ENCODE peak calls at places on chromosomes 2 and 18, in ten cellular contexts. S is psoas muscle; A is tibial artery; J is right lobe of liver; C is ascending aorta; Q is A549; O is thoracic aorta; D is heart right ventricle; K is naive thymus-derived CD4-positive, alpha-beta T cell; G is choroid plexus epithelial cell. U is an unnamed sample.

GRCh38 chr2:173990970-173991819 is 26.0 kb upstream of the SP3 start:
- DNase-seq in S (peak), Q (no peak), J (peak), D (peak), K (no peak), A (peak), G (peak), C (peak), O (no peak), U (no peak)

GRCh38 chr2:236352761-236353593 is 88.8 kb upstream of the ASB18 start:
- DNase-seq in D (no peak), C (no peak), O (no peak), Q (peak), G (peak), S (no peak), J (no peak), A (no peak), K (peak), U (peak)

GRCh38 chr2:133787207-133787606 is 218.9 kb upstream of the NCKAP5 start:
- DNase-seq in Q (no peak), O (no peak), A (no peak), J (no peak), G (peak), D (no peak), K (no peak), C (no peak), S (no peak), U (no peak)

GRCh38 chr2:88066543-88066942 is 1.1 kb upstream of the SMYD1 start:
- DNase-seq in S (no peak), O (no peak), C (no peak), D (no peak), A (no peak), G (no peak), Q (no peak), K (no peak), J (no peak), U (no peak)

GRCh38 chr2:26653207-26654060 is 12.3 kb upstream of the CIB4 start:
- DNase-seq in A (peak), G (no peak), K (no peak), Q (no peak), S (no peak), C (peak), D (no peak), O (no peak), J (no peak), U (no peak)

GRCh38 chr18:13220326-13220991 is 1.9 kb downstream of the LDLRAD4 start:
- DNase-seq in C (no peak), G (no peak), K (peak), J (no peak), A (peak), Q (no peak), S (no peak), D (peak), O (no peak), U (no peak)

GRCh38 chr18:67421666-67422065 is 94.9 kb downstream of the DSEL start:
- DNase-seq in O (no peak), S (no peak), J (no peak), D (no peak), A (no peak), C (no peak), G (peak), K (no peak), Q (no peak), U (no peak)

GRCh38 chr2:234852941-234853340 is 98.9 kb upstream of the SH3BP4 start:
- DNase-seq in S (no peak), C (no peak), D (no peak), Q (no peak), K (no peak), G (no peak), O (no peak), J (no peak), A (no peak), U (no peak)

GRCh38 chr2:218855305-218856167 is 4.1 kb upstream of the WNT6 start:
- DNase-seq in K (no peak), J (no peak), G (no peak), S (no peak), Q (no peak), O (no peak), A (peak), C (no peak), D (no peak), U (no peak)

GRCh38 chr2:33525666-33526065 is 49.2 kb downstream of the RASGRP3 start:
- DNase-seq in G (no peak), J (no peak), C (no peak), S (no peak), O (no peak), K (no peak), D (no peak), Q (no peak), A (no peak), U (no peak)

GRCh38 chr2:145792745-145793144 is 1272.8 kb upstream of the ZEB2 start:
- DNase-seq in A (no peak), S (no peak), J (no peak), C (no peak), Q (no peak), D (no peak), G (no peak), K (no peak), O (no peak), U (no peak)

DNA sequence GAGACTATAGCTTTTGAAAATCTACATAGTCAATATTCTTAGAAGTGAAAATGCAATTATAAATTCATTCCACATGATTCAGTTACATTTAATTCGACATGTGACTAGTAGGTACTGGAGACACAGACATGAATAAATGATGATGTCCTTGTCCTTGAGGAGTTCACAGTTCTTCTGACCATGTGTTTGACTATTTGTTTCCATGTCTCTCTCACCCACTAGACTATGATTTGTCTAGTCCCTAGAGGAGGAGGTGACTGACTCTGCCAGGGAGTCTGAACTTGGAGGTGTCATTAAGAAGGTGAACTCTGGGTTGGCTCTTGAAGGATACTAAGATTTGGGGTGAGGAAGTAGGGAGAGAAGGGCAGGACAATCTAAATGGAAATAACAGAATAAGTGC is 20.7 kb upstream of the UGP2 start:
- DNase-seq in D (no peak), C (no peak), K (no peak), Q (no peak), O (no peak), G (no peak), J (no peak), S (no peak), A (no peak), U (no peak)
- H3K4me3 ChIP-seq in D (no peak), C (no peak), K (no peak), Q (no peak), O (no peak), G (no peak), J (no peak), S (no peak), A (no peak), U (no peak)

DNA sequence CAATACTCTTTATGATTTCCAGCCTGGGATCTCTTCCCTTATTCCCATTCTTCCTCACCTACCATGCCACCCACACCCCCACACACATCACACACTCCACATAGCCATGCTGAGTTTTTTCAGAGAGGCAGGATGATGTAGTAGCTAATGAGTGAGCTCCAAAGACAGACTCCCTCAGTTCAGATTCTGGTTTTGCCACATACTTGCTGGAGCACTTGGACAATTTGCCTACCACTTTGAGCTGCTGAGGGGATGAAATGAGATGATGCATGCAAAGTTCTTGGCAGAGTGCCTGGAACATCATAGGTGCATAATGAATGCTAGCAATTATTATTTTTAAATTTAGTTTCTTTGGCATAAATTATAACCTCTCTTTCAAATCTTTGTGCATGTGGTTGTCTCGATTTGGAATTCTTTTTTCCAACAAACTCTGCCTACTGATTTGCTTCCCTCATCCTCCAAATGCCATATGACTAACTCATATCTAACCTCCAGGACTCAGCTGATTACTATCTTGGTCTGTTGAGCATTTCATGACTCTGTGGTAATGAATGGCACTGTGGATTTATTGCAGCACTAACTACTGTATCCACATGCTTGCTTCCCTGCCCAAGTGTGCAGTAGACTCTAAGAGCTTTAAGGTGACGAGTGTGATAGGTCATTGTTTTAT is 99.2 kb downstream of the TACR1 start:
- DNase-seq in A (no peak), C (no peak), O (no peak), Q (peak), J (no peak), S (no peak), K (no peak), G (peak), D (no peak), U (no peak)
- H3K4me3 ChIP-seq in A (no peak), C (no peak), O (no peak), Q (no peak), J (no peak), S (no peak), K (no peak), G (no peak), D (no peak), U (no peak)

DNA sequence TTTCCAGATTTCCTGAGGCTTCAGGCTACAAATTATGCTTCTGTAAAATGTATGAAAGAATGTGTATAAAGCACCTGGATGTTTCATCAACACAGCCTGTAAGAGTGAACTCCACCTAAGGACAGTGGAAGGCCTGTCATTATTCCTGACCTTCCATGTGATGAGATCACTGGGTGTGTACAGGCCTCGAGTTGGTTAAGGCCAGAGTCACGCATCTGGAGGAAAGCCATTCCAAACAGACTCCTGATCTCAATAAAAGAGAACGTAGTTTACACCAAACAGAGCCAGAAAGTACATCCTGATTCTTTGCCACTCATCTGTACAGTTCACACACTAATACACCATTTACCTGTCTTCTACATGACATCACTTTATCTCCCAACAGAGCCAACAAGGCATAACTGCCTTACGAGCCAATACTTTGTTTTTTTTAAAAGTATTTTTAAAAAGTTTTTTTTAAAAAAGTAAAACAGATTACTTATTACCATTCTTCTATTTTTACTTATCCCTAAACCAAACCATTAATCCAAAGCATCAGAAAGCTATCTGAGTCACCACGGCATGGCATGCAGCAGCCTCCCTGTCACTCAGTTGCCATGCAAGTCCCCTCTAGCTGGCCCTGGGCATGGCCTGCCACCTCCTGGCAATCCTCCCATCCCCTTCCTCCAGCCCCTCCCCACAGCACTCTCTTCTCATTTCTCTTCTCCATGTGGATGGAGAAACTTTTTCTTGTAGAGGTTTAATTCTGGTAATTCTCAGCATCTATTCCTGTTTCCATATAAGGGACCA is 78.8 kb upstream of the TFCP2L1 start:
- DNase-seq in K (no peak), O (peak), C (peak), A (no peak), Q (peak), G (peak), D (no peak), S (peak), J (no peak), U (no peak)
- H3K4me3 ChIP-seq in K (no peak), O (no peak), C (no peak), A (no peak), Q (no peak), G (no peak), D (no peak), S (no peak), J (no peak), U (no peak)

DNA sequence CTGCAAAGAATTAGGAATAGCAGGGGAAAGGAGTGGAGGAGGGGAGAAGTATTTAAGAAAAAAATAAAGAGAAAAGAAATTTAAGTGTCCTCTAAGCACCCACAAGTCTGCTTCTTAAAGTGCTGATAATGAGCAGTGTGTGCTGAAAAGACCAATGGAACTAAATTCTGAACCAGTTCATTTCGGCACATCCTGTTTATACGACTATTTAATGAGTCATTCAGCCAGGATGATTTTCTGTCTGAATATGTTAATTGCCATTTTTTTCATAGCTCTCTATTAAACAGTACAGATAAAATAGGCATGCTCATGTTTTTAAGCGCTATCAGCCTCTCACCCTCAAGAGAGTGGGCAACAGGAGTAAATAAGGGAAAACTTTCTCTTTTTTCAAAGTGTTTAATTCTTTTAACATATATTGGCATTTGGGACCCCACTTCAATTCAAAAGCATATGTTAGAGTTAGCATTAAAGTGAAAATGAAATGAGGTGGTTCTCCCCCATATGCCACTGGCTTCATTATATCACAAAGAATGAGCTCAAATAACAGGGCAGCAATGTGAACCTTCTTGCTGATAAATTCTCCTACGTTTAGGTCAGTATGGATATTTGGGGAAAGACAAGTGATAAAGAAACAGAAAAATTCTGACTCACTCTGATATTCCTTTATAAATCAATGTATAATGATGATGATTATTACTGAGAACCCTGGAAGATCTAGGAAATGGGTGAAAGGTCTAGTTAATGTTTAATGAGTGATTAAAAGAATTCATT is 87.5 kb downstream of the TCF4 start:
- DNase-seq in O (no peak), D (no peak), A (no peak), C (no peak), G (peak), Q (no peak), J (no peak), S (no peak), K (no peak), U (no peak)
- H3K4me3 ChIP-seq in O (peak), D (no peak), A (no peak), C (no peak), G (peak), Q (no peak), J (no peak), S (no peak), K (no peak), U (no peak)